ENCODE peak calls at places on chromosomes 1 and 21, in five cellular contexts. W is HepG2, Q is HCT116, F is upper lobe of left lung, R is GM12878. T is an unnamed sample.

GRCh38 chr1:5796028-5796427 is 196.2 kb downstream of the NPHP4 start:
- ATAC-seq in W (no peak), Q (no peak), F (no peak), R (no peak), T (no peak)

GRCh38 chr1:40944841-40945430 is 34.6 kb upstream of the CTPS1 start:
- ATAC-seq in W (peak), Q (no peak), F (peak), R (no peak), T (peak)

GRCh38 chr1:91804546-91805023 is 81.4 kb downstream of the TGFBR3 start:
- ATAC-seq in W (no peak), Q (peak), F (no peak), R (peak), T (no peak)

GRCh38 chr1:178451529-178451928 is 45.2 kb downstream of the CLEC20A start:
- ATAC-seq in W (no peak), Q (no peak), F (no peak), R (no peak), T (no peak)

GRCh38 chr1:210855440-210855839 is 278.5 kb downstream of the KCNH1 start:
- ATAC-seq in W (no peak), Q (no peak), F (no peak), R (no peak), T (no peak)

GRCh38 chr21:37193006-37193405 is 74.1 kb downstream of the VPS26C start:
- ATAC-seq in W (no peak), Q (no peak), F (no peak), R (no peak), T (no peak)

GRCh38 chr1:3868464-3869006 is 11.3 kb downstream of the DFFB start:
- ATAC-seq in W (no peak), Q (no peak), F (peak), R (no peak), T (no peak)

GRCh38 chr1:19416919-19417441 is 68.4 kb downstream of the CAPZB start:
- ATAC-seq in W (no peak), Q (no peak), F (peak), R (no peak), T (no peak)

GRCh38 chr1:167404161-167404888 is 114.0 kb downstream of the CD247 start:
- ATAC-seq in W (no peak), Q (no peak), F (no peak), R (no peak), T (no peak)

GRCh38 chr1:151668090-151668489 is 48.5 kb downstream of the CELF3 start:
- ATAC-seq in W (no peak), Q (no peak), F (no peak), R (no peak), T (no peak)

GRCh38 chr1:203186446-203187305 is at the start of gene CHI3L1:
- ATAC-seq in W (no peak), Q (peak), F (peak), R (no peak), T (no peak)

GRCh38 chr1:91617242-91617837 is 116.7 kb downstream of the CDC7 start:
- ATAC-seq in W (peak), Q (peak), F (peak), R (peak), T (peak)

GRCh38 chr1:40270152-40270834 is 12.3 kb downstream of the ZMPSTE24 start:
- ATAC-seq in W (no peak), Q (no peak), F (no peak), R (peak), T (no peak)

GRCh38 chr1:228833911-228834631 is 98.8 kb downstream of the RHOU start:
- ATAC-seq in W (no peak), Q (no peak), F (no peak), R (peak), T (no peak)

GRCh38 chr1:205296154-205296553 is 25.4 kb downstream of the NUAK2 start:
- ATAC-seq in W (no peak), Q (no peak), F (no peak), R (no peak), T (no peak)

GRCh38 chr1:78054559-78054958 is 8.8 kb downstream of the GIPC2 start:
- ATAC-seq in W (no peak), Q (no peak), F (no peak), R (no peak), T (no peak)

GRCh38 chr1:149936076-149936991 is at the start of gene MTMR11:
- ATAC-seq in W (peak), Q (peak), F (peak), R (peak), T (peak)

GRCh38 chr1:3125546-3126368 is 56.8 kb downstream of the PRDM16 start:
- ATAC-seq in W (peak), Q (no peak), F (no peak), R (no peak), T (no peak)

GRCh38 chr1:220797553-220797952 is 10.8 kb downstream of the MTARC1 start:
- ATAC-seq in W (no peak), Q (no peak), F (no peak), R (no peak), T (no peak)

GRCh38 chr1:190000365-190000872 is 477.2 kb downstream of the BRINP3 start:
- ATAC-seq in W (no peak), Q (no peak), F (no peak), R (no peak), T (no peak)

GRCh38 chr1:194367121-194367520 is 1180.7 kb upstream of the B3GALT2 start:
- ATAC-seq in W (no peak), Q (no peak), F (no peak), R (no peak), T (no peak)

GRCh38 chr1:233587958-233588799 is 25.7 kb upstream of the KCNK1 start:
- ATAC-seq in W (no peak), Q (no peak), F (no peak), R (peak), T (no peak)

GRCh38 chr1:173454966-173455524 is 22.1 kb upstream of the PRDX6 start:
- ATAC-seq in W (no peak), Q (no peak), F (no peak), R (peak), T (no peak)

GRCh38 chr1:112743174-112744018 is 28.3 kb upstream of the PPM1J start:
- ATAC-seq in W (no peak), Q (no peak), F (peak), R (no peak), T (peak)

GRCh38 chr21:27722095-27722494 is 755.2 kb upstream of the ADAMTS5 start:
- ATAC-seq in W (no peak), Q (no peak), F (no peak), R (no peak), T (no peak)

GRCh38 chr1:41902669-41903068 is 16.1 kb downstream of the HIVEP3 start:
- ATAC-seq in W (no peak), Q (no peak), F (peak), R (no peak), T (no peak)

GRCh38 chr1:180542113-180542512 is 16.7 kb upstream of the OVAAL start:
- ATAC-seq in W (no peak), Q (no peak), F (peak), R (no peak), T (no peak)

GRCh38 chr1:26060832-26061574 is 6.4 kb downstream of the TRIM63 start:
- ATAC-seq in W (no peak), Q (no peak), F (no peak), R (no peak), T (no peak)

DNA sequence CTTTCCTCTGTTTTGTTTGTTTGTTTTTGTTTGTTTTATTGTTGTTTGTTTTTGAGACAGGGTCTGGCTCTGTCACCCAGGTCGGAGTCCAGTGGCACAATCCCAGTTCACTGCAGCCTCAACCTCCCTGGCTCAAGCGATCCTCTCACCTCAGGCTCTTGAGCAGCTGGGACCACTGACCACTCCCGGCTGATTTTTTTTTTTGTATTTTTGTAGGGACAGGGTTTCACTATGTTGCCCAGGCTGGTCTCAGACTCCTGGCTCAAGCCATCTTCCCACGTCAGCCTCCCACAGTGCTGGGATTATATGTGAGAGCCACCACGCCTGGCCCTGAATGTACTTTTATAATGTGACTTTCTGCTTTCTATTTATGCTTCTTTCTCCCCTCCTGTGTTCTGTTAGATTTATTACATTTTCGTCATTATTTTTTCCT is 5.0 kb upstream of the CALML6 start:
- ATAC-seq in W (no peak), Q (no peak), F (no peak), R (no peak), T (no peak)
- H3K4me3 ChIP-seq in W (no peak), Q (peak), F (peak), R (no peak), T (no peak)

GRCh38 chr1:183635112-183635605 is 424 bp downstream of the ARPC5 start:
- ATAC-seq in W (peak), Q (peak), F (peak), R (peak), T (peak)

GRCh38 chr1:183634429-183635065 is 1.0 kb downstream of the ARPC5 start:
- ATAC-seq in W (no peak), Q (no peak), F (no peak), R (no peak), T (no peak)

GRCh38 chr1:183636334-183636682 is 725 bp upstream of the ARPC5 start:
- ATAC-seq in W (no peak), Q (no peak), F (no peak), R (no peak), T (no peak)

GRCh38 chr1:183636783-183637182 is 1.2 kb upstream of the ARPC5 start:
- ATAC-seq in W (no peak), Q (no peak), F (no peak), R (no peak), T (no peak)

GRCh38 chr1:183635606-183636333 is at the start of gene ARPC5:
- ATAC-seq in W (peak), Q (peak), F (peak), R (peak), T (peak)
- TF ChIP-seq POLR2A in W (peak), Q (peak), F (peak), R (peak), T (peak)

DNA sequence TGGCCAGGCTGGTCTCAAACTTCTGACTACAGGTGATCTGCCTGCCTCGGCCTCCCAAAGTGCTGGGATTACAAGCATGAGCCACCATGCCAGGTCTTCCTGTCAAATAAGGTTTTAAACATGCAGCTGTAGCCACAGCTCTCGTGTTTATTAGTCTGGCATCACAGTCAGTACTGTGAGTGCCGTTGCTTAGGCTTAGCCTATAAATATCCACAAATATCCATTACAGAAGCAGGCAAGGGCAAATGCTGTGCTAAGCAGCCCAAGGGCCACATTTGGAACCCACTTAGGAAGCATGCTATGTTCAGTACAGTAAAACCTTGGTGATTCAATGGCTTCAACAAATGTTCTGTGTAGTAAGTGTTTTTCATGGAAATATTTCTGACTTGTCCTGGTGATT is 75.9 kb downstream of the KIF1B start:
- ATAC-seq in W (no peak), Q (no peak), F (no peak), R (no peak), T (peak)
- TF ChIP-seq POLR2AphosphoS5 in W (no peak), Q (no peak), F (no peak), R (no peak), T (peak)

DNA sequence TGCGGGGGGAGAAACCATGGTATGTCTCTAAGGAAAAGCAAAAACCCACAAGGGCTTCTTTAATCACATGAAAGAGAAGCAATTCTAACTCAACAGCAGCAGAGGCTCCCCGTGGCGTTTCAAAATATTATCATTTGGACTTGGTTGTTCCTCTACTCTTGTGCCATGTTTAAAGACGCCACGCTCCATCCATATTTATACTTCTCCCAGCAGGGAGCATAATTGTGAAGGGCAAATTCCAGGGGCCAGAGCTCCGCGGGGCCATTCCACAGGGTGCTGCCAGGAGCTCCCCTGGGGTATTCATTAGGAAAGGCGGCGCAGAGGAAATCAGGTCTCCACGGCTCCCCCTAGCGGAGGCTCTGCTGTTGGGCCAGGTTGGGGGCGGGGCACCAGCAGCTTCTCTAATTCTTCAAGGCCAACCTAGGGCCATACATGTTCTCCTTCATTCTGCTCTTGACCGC is 92.1 kb upstream of the SSX2IP start:
- ATAC-seq in W (peak), Q (peak), F (peak), R (peak), T (no peak)
- H3K4me3 ChIP-seq in W (no peak), Q (peak), F (no peak), R (no peak), T (no peak)

DNA sequence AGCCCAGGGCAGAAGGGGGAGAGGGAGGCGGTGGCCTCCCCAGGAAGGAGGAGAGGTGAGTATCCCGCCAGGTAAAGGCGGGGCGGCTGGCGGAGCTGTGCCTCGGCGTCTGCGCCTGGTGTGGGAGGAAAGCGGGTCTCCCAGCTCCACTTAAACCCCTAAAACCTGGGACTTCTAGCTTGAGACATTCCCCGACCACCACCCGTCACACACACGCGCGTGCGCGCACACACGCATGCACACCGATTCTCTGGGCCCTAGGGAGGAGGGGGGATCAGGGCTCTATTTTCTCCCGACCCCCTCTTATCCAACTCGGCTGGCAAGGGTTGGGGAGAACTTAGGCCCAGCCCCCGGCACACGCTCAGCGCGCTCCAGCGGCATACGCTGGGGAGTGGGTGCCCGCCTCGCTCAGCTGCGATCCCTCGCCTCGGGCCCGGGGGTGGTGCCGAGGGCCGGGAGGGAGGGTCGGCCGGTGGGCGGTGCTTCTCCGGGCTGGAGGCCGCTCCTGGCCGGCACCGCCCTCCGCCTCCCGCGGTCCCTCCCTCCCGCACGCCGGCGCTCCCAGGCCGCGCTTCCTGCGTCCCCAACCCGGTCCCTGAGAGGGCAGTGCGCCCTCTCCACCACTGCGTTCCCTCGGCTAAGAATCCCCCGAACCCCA is at the start of gene TMEM51:
- ATAC-seq in W (peak), Q (peak), F (peak), R (peak), T (peak)
- TF ChIP-seq POLR2A in W (no peak), Q (no peak), F (no peak), R (no peak), T (no peak)

DNA sequence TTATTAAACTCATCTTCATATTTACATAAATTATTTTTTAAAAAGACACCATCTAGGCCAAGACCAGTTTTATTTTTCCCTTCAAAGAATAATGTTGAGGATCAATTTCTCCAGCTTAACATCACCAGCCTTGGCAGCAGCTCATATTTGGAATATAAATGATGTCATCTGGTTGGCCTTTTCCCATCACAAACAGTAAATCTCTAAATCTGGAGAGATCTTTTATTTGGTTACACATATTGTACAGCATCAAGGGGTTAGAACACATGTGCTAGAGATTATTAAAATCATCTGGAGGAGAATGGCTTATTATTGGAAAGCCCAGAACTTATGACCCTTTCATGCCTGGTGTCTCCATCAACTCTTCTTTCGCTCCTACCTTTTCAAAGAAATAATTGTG is 508.8 kb downstream of the PLPP3 start:
- ATAC-seq in W (no peak), Q (no peak), F (peak), R (no peak), T (no peak)
- TF ChIP-seq POLR2AphosphoS5 in W (no peak), Q (no peak), F (no peak), R (no peak), T (no peak)

DNA sequence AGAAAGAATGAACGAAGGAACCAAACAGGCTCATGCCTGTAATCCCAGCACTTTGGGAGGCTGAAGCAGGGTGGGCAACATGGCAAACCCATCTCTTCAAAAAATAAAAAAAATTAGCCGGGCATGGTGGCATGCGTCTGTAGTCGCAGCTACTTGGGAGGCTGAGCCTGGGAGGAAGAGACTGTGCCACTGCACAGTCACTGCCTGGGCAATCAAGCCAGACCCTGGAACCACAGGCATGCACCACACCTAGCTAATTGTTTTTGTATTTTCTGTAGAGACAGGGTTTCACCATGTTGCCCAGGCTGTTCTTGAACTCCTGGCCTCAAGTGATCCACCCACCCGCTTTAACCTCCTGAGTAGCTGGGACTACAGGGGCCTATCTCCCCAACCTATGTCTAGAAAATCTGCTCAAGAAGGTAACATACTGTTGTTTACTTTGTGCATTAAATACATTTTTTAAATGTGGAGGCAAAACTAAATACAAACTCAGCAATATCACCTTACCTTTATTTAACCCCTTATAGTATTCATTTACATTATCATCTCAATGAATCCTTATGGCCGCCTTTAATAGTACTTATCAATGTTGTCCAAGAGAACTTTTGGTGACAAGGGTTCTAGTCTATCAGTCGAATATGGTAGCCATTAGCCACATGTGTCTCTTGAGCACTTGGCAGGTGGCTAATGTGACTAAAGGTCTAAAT is 2.7 kb downstream of the KHDC4 start:
- ATAC-seq in W (no peak), Q (no peak), F (no peak), R (peak), T (no peak)
- H3K4me3 ChIP-seq in W (no peak), Q (no peak), F (no peak), R (peak), T (no peak)

DNA sequence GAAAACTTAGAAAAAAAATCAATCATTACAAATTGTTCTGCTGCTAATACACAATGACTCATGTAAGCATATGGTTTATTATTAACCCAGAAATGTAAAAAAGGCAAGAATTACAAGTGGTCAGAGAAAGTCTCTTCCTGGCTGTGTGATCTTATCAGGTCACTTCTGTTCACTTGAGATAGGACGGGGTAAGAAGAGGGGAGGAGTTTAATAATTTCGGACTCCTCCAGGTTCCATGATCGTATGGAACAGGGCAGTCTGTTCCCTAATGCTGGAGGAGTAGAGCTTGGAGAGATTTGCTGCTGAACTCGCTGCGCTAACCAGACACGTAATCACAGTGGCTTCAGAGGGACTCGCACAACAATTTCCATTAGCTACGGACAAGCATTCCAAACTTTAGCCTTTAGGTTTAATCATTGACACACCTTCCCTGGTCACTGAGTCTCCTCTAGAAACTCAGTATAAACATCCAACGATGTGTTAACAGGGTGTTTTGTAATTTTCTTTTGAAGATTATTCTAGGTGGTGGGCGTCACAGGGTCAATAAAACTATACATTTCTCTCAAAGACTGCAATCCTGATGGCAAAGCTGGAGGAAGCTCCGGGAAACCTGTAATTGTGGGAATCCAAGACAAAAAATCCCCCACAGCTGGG is 1.3 kb downstream of the CRYZ start:
- ATAC-seq in W (peak), Q (no peak), F (no peak), R (peak), T (no peak)
- TF ChIP-seq POLR2A in W (peak), Q (no peak), F (no peak), R (no peak), T (no peak)

T was measured in gastroesophageal sphincter.